ENCODE peak calls at places on chromosomes 6 and 20, in six cellular contexts. M, E, Q, R, A and L are unnamed samples.

GRCh38 chr20:18465536-18466200 is 1.2 kb downstream of the DZANK1 start:
- DNase-seq in E (no peak), M (no peak), R (no peak), Q (no peak), A (no peak), L (no peak)

GRCh38 chr6:166925141-166925996 is 31.0 kb downstream of the RNASET2 start:
- DNase-seq in M (no peak), Q (no peak), E (no peak), R (no peak), A (no peak), L (no peak)

GRCh38 chr20:54929191-54929590 is 453.8 kb downstream of the DOK5 start:
- DNase-seq in Q (no peak), E (no peak), M (no peak), R (no peak), A (no peak), L (no peak)

GRCh38 chr6:54681987-54682386 is 164.6 kb upstream of the FAM83B start:
- DNase-seq in M (peak), A (no peak), E (no peak), Q (no peak), R (peak), L (no peak)

GRCh38 chr6:81995548-81996289 is 243.2 kb upstream of the TENT5A start:
- DNase-seq in M (peak), R (no peak), E (no peak), Q (no peak), A (no peak), L (peak)

GRCh38 chr20:4972506-4973251 is 28.6 kb downstream of the SLC23A2 start:
- DNase-seq in A (no peak), M (no peak), Q (no peak), R (no peak), E (no peak), L (no peak)

GRCh38 chr20:14337400-14338171 is at the start of gene FLRT3:
- DNase-seq in M (peak), E (peak), A (peak), R (peak), Q (peak), L (peak)

GRCh38 chr6:47097092-47097945 is 55.2 kb upstream of the ADGRF1 start:
- DNase-seq in Q (peak), A (peak), R (peak), M (peak), E (peak), L (peak)

GRCh38 chr6:68559716-68560115 is 75.4 kb upstream of the ADGRB3 start:
- DNase-seq in E (no peak), M (no peak), A (no peak), R (no peak), Q (no peak), L (peak)

GRCh38 chr20:58075565-58075964 is 152.9 kb downstream of the ANKRD60 start:
- DNase-seq in Q (peak), A (no peak), R (no peak), M (no peak), E (no peak), L (no peak)

GRCh38 chr6:88922775-88923548 is 40.5 kb downstream of the RNGTT start:
- DNase-seq in M (peak), E (no peak), R (no peak), Q (no peak), A (no peak), L (no peak)

GRCh38 chr20:18722381-18722780 is 91.2 kb upstream of the SCP2D1 start:
- DNase-seq in Q (no peak), R (no peak), A (no peak), E (no peak), M (no peak), L (no peak)

GRCh38 chr6:35432291-35432690 is 19.8 kb upstream of the FANCE start:
- DNase-seq in Q (no peak), M (no peak), E (no peak), A (no peak), R (no peak), L (no peak)

GRCh38 chr20:46366826-46367225 is 39.6 kb downstream of the ELMO2 start:
- DNase-seq in R (no peak), Q (no peak), A (no peak), E (no peak), M (no peak), L (no peak)

GRCh38 chr20:38123021-38123587 is 42.0 kb downstream of the TGM2 start:
- DNase-seq in M (no peak), R (no peak), A (peak), Q (no peak), E (no peak), L (no peak)

GRCh38 chr6:137496909-137497721 is 2.9 kb upstream of the OLIG3 start:
- DNase-seq in A (no peak), R (no peak), Q (no peak), E (no peak), M (no peak), L (no peak)

GRCh38 chr6:137494967-137495595 is 887 bp upstream of the OLIG3 start:
- DNase-seq in A (no peak), Q (no peak), R (no peak), E (no peak), M (no peak), L (no peak)

GRCh38 chr6:137496392-137496767 is 2.2 kb upstream of the OLIG3 start:
- DNase-seq in A (no peak), Q (no peak), R (no peak), E (no peak), M (no peak), L (no peak)

GRCh38 chr6:137494281-137494966 is at the start of gene OLIG3:
- DNase-seq in E (no peak), Q (no peak), M (no peak), R (no peak), A (no peak), L (no peak)

DNA sequence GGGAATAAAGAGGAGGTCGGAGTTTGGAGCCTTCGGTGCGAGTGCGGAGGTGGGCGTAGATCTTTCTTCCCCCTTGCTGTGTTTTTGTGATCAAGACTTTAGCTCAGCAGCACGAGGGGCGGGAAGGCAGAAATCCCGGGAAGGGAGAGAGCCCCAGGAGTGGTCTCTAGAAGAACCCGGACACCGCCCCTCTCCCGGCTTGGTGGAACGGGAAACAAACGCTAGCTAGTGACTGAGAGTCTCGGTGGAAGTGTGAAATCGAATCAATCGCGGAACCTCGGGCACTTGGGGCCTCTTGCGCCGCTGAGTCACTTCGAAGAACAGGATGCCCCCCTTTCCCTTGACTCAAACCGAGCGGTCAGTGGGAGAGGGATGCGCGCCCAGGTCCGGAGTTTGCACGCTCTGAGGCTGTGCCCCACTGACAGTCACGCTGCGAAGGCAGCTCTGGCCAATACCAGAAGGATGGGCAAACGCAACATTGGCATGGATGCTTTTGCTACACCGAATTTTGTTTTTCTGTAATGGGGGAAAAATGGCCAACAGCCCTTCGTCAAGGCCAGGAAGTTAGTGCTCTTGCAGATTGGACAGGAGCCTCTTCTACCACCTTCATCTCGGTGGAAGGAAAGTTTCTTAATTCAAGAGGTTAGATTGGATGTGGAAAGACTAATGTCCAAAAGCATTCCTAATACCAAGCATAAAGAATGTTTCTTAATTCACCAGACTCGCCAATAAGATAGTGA is 1.6 kb upstream of the OLIG3 start:
- DNase-seq in Q (no peak), E (no peak), R (no peak), A (no peak), M (no peak), L (no peak)
- H3K4me3 ChIP-seq in Q (no peak), E (no peak), R (no peak), A (no peak), M (no peak), L (no peak)

GRCh38 chr6:38012573-38012972 is 193.0 kb downstream of the ZFAND3 start:
- DNase-seq in A (peak), Q (no peak), E (no peak), R (no peak), M (peak), L (no peak)
- TF ChIP-seq CTCF in A (peak), Q (peak), E (no peak), R (peak), M (peak), L (peak)

DNA sequence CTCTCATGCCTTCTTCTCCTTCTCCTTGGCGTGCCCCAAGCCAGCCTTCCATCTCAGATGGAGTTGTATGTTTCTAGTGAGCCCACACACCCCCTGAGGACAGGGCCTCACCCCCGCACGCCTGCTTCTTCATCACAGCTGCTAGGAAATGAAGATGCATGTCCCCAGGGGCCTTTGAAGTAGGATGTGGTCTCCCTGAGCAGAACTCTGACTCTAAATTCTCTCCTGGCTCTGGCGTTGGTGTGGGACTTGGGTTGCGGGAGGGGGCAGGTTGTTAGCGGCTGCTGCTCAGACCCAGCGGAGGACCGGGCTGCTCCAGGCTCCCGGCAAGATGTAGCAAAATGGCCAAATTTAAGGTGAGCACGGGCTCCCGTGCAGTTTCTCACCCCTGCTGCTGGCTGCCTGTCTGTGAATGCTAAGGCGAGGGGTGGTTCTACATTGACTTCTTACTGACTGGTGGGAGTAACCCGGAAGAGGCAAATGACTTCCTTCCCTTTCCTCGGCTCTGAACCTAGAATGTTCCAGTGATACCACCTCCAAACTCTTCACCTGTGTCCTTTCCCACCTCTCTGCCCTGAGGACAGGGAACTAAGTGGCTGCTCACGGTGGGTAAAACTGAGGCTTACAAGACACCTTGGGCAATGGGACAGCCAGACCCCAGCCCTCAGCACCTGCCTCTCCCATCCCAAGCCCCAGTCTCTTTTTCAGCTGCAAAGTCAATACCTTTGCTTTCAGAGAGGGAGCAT is 8.8 kb downstream of the SYNJ2 start:
- DNase-seq in R (no peak), M (no peak), A (no peak), Q (no peak), E (no peak), L (no peak)
- H3K4me3 ChIP-seq in R (no peak), M (no peak), A (no peak), Q (no peak), E (no peak), L (no peak)

GRCh38 chr20:16749573-16749972 is 1.4 kb downstream of the OTOR start:
- DNase-seq in R (no peak), M (no peak), E (no peak), Q (no peak), A (no peak), L (no peak)
- TF ChIP-seq CTCF in R (no peak), M (peak), E (no peak), Q (no peak), A (no peak), L (peak)

GRCh38 chr6:33724281-33725023 is 13.0 kb upstream of the UQCC2 start:
- DNase-seq in A (no peak), Q (no peak), M (no peak), R (no peak), E (no peak), L (no peak)
- H3K4me3 ChIP-seq in A (no peak), Q (no peak), M (no peak), R (no peak), E (no peak), L (no peak)

GRCh38 chr20:2652724-2653510 is 485 bp downstream of the NOP56 start:
- DNase-seq in Q (no peak), A (no peak), E (no peak), M (peak), R (no peak), L (no peak)
- TF ChIP-seq CTCF in Q (no peak), A (no peak), E (no peak), M (no peak), R (no peak), L (no peak)

DNA sequence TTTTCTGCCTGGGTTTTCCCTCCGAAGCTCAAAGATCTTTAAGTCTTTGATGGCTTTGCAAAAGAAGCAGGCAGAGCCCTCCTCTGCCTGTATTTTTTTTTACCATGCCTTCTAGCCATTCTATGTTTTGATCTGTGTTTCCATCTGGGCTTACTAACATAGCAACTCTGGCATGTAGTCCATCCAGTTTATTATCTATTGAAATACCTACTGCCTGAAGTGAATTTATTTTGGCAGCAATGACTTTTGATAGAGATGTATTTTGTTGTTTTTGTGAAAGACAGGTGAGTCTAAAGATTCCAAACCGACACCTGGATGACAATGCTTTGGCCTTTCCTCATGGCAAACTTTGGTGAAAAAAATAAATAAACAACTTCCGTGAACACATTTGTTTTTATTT is 1157.7 kb upstream of the MAP3K7 start:
- DNase-seq in R (no peak), M (no peak), Q (no peak), E (no peak), A (no peak), L (no peak)
- H3K4me3 ChIP-seq in R (no peak), M (no peak), Q (no peak), E (no peak), A (no peak), L (no peak)

DNA sequence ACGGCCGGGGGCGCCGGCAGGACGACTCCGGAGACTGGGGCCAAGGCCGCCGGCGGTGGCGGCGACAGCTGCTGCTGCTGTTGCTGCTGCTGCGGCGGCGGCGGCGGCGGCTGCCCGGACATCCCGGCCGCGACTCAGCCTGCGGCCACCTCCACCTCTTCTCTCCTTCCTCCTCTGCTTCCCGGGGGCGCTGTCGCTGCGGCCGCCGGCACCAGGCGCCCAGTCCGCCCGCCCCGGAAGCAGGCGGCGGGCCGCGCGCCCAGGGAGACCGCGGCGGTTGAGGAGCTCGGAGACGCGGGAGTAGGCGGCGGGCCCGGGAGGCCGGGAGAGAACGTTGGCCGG is 280 bp downstream of the RANBP9 start:
- DNase-seq in Q (no peak), R (no peak), E (no peak), A (no peak), M (peak), L (no peak)
- TF ChIP-seq CTCF in Q (no peak), R (no peak), E (no peak), A (no peak), M (peak), L (no peak)